ENCODE peak calls at places on chromosomes 1 and 21, in eight cellular contexts. One of them, this sample, is unnamed.

GRCh38 chr1:50419192-50419906 is 3.9 kb downstream of the DMRTA2 start:
- DNase-seq in PC-9: no peak
- DNase-seq in stimulated activated CD4-positive, alpha-beta T cell treated with anti-CD3 and anti-CD28 coated beads, TNF-alpha, amount 100 ng/mL, for 4 hours: no peak
- DNase-seq in foreskin fibroblast: no peak
- DNase-seq in activated CD8-positive, alpha-beta memory T cell treated with anti-CD3 and anti-CD28 coated beads for 4 hours: no peak
- DNase-seq in AG10803: no peak
- DNase-seq in immature natural killer cell: no peak
- DNase-seq in iris pigment epithelial cell: no peak
- DNase-seq in this sample: no peak

GRCh38 chr1:107829083-107829771 is 135.8 kb downstream of the VAV3 start:
- DNase-seq in stimulated activated CD4-positive, alpha-beta T cell treated with anti-CD3 and anti-CD28 coated beads, TNF-alpha, amount 100 ng/mL, for 4 hours: no peak
- DNase-seq in foreskin fibroblast: no peak
- DNase-seq in immature natural killer cell: peak
- DNase-seq in AG10803: peak
- DNase-seq in activated CD8-positive, alpha-beta memory T cell treated with anti-CD3 and anti-CD28 coated beads for 4 hours: no peak
- DNase-seq in PC-9: no peak
- DNase-seq in iris pigment epithelial cell: peak
- DNase-seq in this sample: no peak

GRCh38 chr1:12348113-12348512 is 118.3 kb downstream of the VPS13D start:
- DNase-seq in iris pigment epithelial cell: no peak
- DNase-seq in foreskin fibroblast: no peak
- DNase-seq in AG10803: no peak
- DNase-seq in immature natural killer cell: no peak
- DNase-seq in PC-9: no peak
- DNase-seq in activated CD8-positive, alpha-beta memory T cell treated with anti-CD3 and anti-CD28 coated beads for 4 hours: no peak
- DNase-seq in stimulated activated CD4-positive, alpha-beta T cell treated with anti-CD3 and anti-CD28 coated beads, TNF-alpha, amount 100 ng/mL, for 4 hours: no peak
- DNase-seq in this sample: no peak

GRCh38 chr1:3377166-3377565 is 77.3 kb upstream of the ARHGEF16 start:
- DNase-seq in PC-9: no peak
- DNase-seq in stimulated activated CD4-positive, alpha-beta T cell treated with anti-CD3 and anti-CD28 coated beads, TNF-alpha, amount 100 ng/mL, for 4 hours: no peak
- DNase-seq in iris pigment epithelial cell: no peak
- DNase-seq in AG10803: no peak
- DNase-seq in activated CD8-positive, alpha-beta memory T cell treated with anti-CD3 and anti-CD28 coated beads for 4 hours: no peak
- DNase-seq in immature natural killer cell: no peak
- DNase-seq in foreskin fibroblast: no peak
- DNase-seq in this sample: no peak

GRCh38 chr1:209207701-209208286 is 375.7 kb upstream of the CAMK1G start:
- DNase-seq in activated CD8-positive, alpha-beta memory T cell treated with anti-CD3 and anti-CD28 coated beads for 4 hours: no peak
- DNase-seq in PC-9: no peak
- DNase-seq in foreskin fibroblast: peak
- DNase-seq in iris pigment epithelial cell: peak
- DNase-seq in stimulated activated CD4-positive, alpha-beta T cell treated with anti-CD3 and anti-CD28 coated beads, TNF-alpha, amount 100 ng/mL, for 4 hours: no peak
- DNase-seq in immature natural killer cell: no peak
- DNase-seq in AG10803: peak
- DNase-seq in this sample: no peak

GRCh38 chr1:57887973-57888491 is 464.2 kb upstream of the DAB1 start:
- DNase-seq in stimulated activated CD4-positive, alpha-beta T cell treated with anti-CD3 and anti-CD28 coated beads, TNF-alpha, amount 100 ng/mL, for 4 hours: no peak
- DNase-seq in iris pigment epithelial cell: no peak
- DNase-seq in foreskin fibroblast: peak
- DNase-seq in activated CD8-positive, alpha-beta memory T cell treated with anti-CD3 and anti-CD28 coated beads for 4 hours: no peak
- DNase-seq in PC-9: no peak
- DNase-seq in immature natural killer cell: no peak
- DNase-seq in AG10803: no peak
- DNase-seq in this sample: no peak

GRCh38 chr1:31814631-31815306 is 1.1 kb downstream of the SPOCD1 start:
- DNase-seq in AG10803: no peak
- DNase-seq in foreskin fibroblast: no peak
- DNase-seq in iris pigment epithelial cell: no peak
- DNase-seq in activated CD8-positive, alpha-beta memory T cell treated with anti-CD3 and anti-CD28 coated beads for 4 hours: no peak
- DNase-seq in PC-9: no peak
- DNase-seq in stimulated activated CD4-positive, alpha-beta T cell treated with anti-CD3 and anti-CD28 coated beads, TNF-alpha, amount 100 ng/mL, for 4 hours: no peak
- DNase-seq in immature natural killer cell: no peak
- DNase-seq in this sample: no peak

GRCh38 chr1:8013800-8014199 is 12.3 kb downstream of the ERRFI1 start:
- DNase-seq in iris pigment epithelial cell: peak
- DNase-seq in AG10803: no peak
- DNase-seq in immature natural killer cell: no peak
- DNase-seq in activated CD8-positive, alpha-beta memory T cell treated with anti-CD3 and anti-CD28 coated beads for 4 hours: no peak
- DNase-seq in PC-9: no peak
- DNase-seq in stimulated activated CD4-positive, alpha-beta T cell treated with anti-CD3 and anti-CD28 coated beads, TNF-alpha, amount 100 ng/mL, for 4 hours: no peak
- DNase-seq in foreskin fibroblast: no peak
- DNase-seq in this sample: no peak

GRCh38 chr21:31316488-31317169 is 27.4 kb downstream of the TIAM1 start:
- DNase-seq in iris pigment epithelial cell: peak
- DNase-seq in AG10803: no peak
- DNase-seq in activated CD8-positive, alpha-beta memory T cell treated with anti-CD3 and anti-CD28 coated beads for 4 hours: no peak
- DNase-seq in immature natural killer cell: no peak
- DNase-seq in stimulated activated CD4-positive, alpha-beta T cell treated with anti-CD3 and anti-CD28 coated beads, TNF-alpha, amount 100 ng/mL, for 4 hours: no peak
- DNase-seq in PC-9: peak
- DNase-seq in foreskin fibroblast: no peak
- DNase-seq in this sample: no peak

GRCh38 chr1:32487182-32487581 is 22.3 kb downstream of the ZBTB8B start:
- DNase-seq in iris pigment epithelial cell: peak
- DNase-seq in immature natural killer cell: no peak
- DNase-seq in PC-9: peak
- DNase-seq in activated CD8-positive, alpha-beta memory T cell treated with anti-CD3 and anti-CD28 coated beads for 4 hours: no peak
- DNase-seq in stimulated activated CD4-positive, alpha-beta T cell treated with anti-CD3 and anti-CD28 coated beads, TNF-alpha, amount 100 ng/mL, for 4 hours: no peak
- DNase-seq in AG10803: no peak
- DNase-seq in foreskin fibroblast: no peak
- DNase-seq in this sample: no peak

This sample was measured in epithelial cell of prostate.